ENCODE peak calls at places on chromosomes 1 and 21, in four cellular contexts. A, K, G and E are unnamed samples.

GRCh38 chr1:14590781-14591180 is 7.7 kb upstream of the KAZN start:
- DNase-seq in A (no peak), K (no peak), G (no peak), E (no peak)

GRCh38 chr1:23483327-23484252 is at the start of gene ASAP3:
- DNase-seq in A (peak), G (no peak), K (peak), E (peak)

GRCh38 chr1:110085666-110086065 is 15.2 kb upstream of the ALX3 start:
- DNase-seq in K (no peak), G (no peak), A (no peak), E (no peak)

GRCh38 chr1:2788506-2789163 is 12.9 kb downstream of the TTC34 start:
- DNase-seq in K (no peak), A (no peak), G (no peak), E (no peak)

GRCh38 chr1:63575340-63575826 is 17.8 kb upstream of the PGM1 start:
- DNase-seq in K (peak), A (peak), G (no peak), E (peak)

GRCh38 chr1:64513557-64513956 is 43.6 kb downstream of the CACHD1 start:
- DNase-seq in G (no peak), K (no peak), A (no peak), E (no peak)

GRCh38 chr21:40505681-40506080 is 341.3 kb downstream of the DSCAM start:
- DNase-seq in G (no peak), A (no peak), K (no peak), E (no peak)

GRCh38 chr1:229848762-229849677 is 218.0 kb upstream of the GALNT2 start:
- DNase-seq in G (no peak), K (peak), A (peak), E (peak)

GRCh38 chr1:230303822-230304221 is 122.3 kb downstream of the PGBD5 start:
- DNase-seq in A (peak), G (no peak), K (no peak), E (no peak)

GRCh38 chr1:15141933-15142647 is 11.5 kb upstream of the TMEM51 start:
- DNase-seq in K (no peak), A (peak), G (no peak), E (no peak)

GRCh38 chr1:245704765-245705164 is 550.0 kb downstream of the KIF26B start:
- DNase-seq in K (no peak), G (no peak), A (peak), E (no peak)

GRCh38 chr1:222283147-222283768 is 264.6 kb downstream of the HHIPL2 start:
- DNase-seq in G (no peak), K (no peak), A (peak), E (no peak)

GRCh38 chr21:36854391-36854790 is 112.1 kb downstream of the HLCS start:
- DNase-seq in A (peak), G (no peak), K (peak), E (peak)

GRCh38 chr1:114716304-114717158 is at the start of gene NRAS:
- DNase-seq in A (peak), K (peak), G (peak), E (peak)

GRCh38 chr1:212415107-212415841 is 588 bp upstream of the PACC1 start:
- DNase-seq in G (no peak), K (no peak), A (no peak), E (no peak)

GRCh38 chr1:25804244-25804963 is 4.4 kb downstream of the SELENON start:
- DNase-seq in G (no peak), K (no peak), A (no peak), E (no peak)

GRCh38 chr1:58898739-58899580 is 115.1 kb upstream of the JUN start:
- DNase-seq in K (peak), G (no peak), A (no peak), E (peak)

GRCh38 chr1:92831368-92831761 is 475 bp upstream of the RPL5 start:
- DNase-seq in K (no peak), G (no peak), A (no peak), E (no peak)

GRCh38 chr1:101027194-101027772 is 1.7 kb upstream of the DPH5 start:
- DNase-seq in K (no peak), G (no peak), A (no peak), E (no peak)

GRCh38 chr1:39877980-39878956 is 5.0 kb downstream of the TRIT1 start:
- DNase-seq in A (no peak), G (no peak), K (no peak), E (no peak)

GRCh38 chr1:210882414-210883221 is 251.3 kb downstream of the KCNH1 start:
- DNase-seq in G (no peak), K (no peak), A (peak), E (no peak)

GRCh38 chr1:81437213-81437612 is 363.5 kb upstream of the ADGRL2 start:
- DNase-seq in A (no peak), G (no peak), K (no peak), E (no peak)

GRCh38 chr1:21325231-21325718 is 35.0 kb upstream of the ECE1 start:
- DNase-seq in G (no peak), A (no peak), K (no peak), E (no peak)

GRCh38 chr21:28106370-28106890 is 886.2 kb downstream of the LTN1 start:
- DNase-seq in G (no peak), K (no peak), A (no peak), E (no peak)

GRCh38 chr1:212916395-212917133 is 33.8 kb upstream of the VASH2 start:
- DNase-seq in K (peak), A (no peak), G (no peak), E (peak)

GRCh38 chr1:1110561-1110971 is 5.3 kb downstream of the C1orf159 start:
- DNase-seq in G (no peak), A (no peak), K (no peak), E (no peak)

GRCh38 chr1:184483101-184483813 is 96.4 kb downstream of the C1orf21 start:
- DNase-seq in A (peak), G (no peak), K (no peak), E (peak)

GRCh38 chr1:244614113-244614836 is 38.7 kb upstream of the DESI2 start:
- DNase-seq in G (no peak), A (no peak), K (no peak), E (no peak)

GRCh38 chr1:222167111-222167510 is 380.8 kb downstream of the HHIPL2 start:
- DNase-seq in G (no peak), A (peak), K (peak), E (peak)

GRCh38 chr1:101112051-101112770 is 86.6 kb upstream of the DPH5 start:
- DNase-seq in K (no peak), G (peak), A (no peak), E (peak)

GRCh38 chr1:10514490-10515235 is 39.9 kb downstream of the PEX14 start:
- DNase-seq in K (peak), G (no peak), A (peak), E (peak)

GRCh38 chr1:232143315-232143886 is 486.5 kb downstream of the SIPA1L2 start:
- DNase-seq in K (no peak), A (no peak), G (no peak), E (no peak)

GRCh38 chr1:52641307-52641706 is 8.3 kb downstream of the SHISAL2A start:
- DNase-seq in K (no peak), G (no peak), A (no peak), E (no peak)